ENCODE peak calls at places on chromosomes 4 and X, in nine cellular contexts. M, J, I, G, Y, Z, A, W and T are unnamed samples.

GRCh38 chr4:129131343-129131742 is 35.4 kb downstream of the C4orf33 start:
- DNase-seq in M (no peak), J (no peak), I (no peak), G (no peak), Y (no peak), Z (no peak), A (no peak), W (no peak), T (no peak)

GRCh38 chrX:21151051-21151450 is 223.2 kb upstream of the CNKSR2 start:
- DNase-seq in M (no peak), J (no peak), I (no peak), G (no peak), Y (no peak), Z (no peak), A (no peak), W (no peak), T (no peak)

GRCh38 chrX:107440187-107440586 is 9.3 kb upstream of the FRMPD3 start:
- DNase-seq in M (no peak), J (peak), I (no peak), G (no peak), Y (no peak), Z (no peak), A (no peak), W (no peak), T (no peak)

GRCh38 chr4:152479428-152480026 is 56.4 kb downstream of the FBXW7 start:
- DNase-seq in M (no peak), J (no peak), I (no peak), G (no peak), Y (no peak), Z (no peak), A (peak), W (no peak), T (no peak)

GRCh38 chr4:46594658-46595057 is 204.7 kb upstream of the GABRA2 start:
- DNase-seq in M (no peak), J (no peak), I (no peak), G (no peak), Y (no peak), Z (no peak), A (no peak), W (no peak), T (no peak)

GRCh38 chrX:47186096-47186740 is 7.4 kb upstream of the UBA1 start:
- DNase-seq in M (no peak), J (no peak), I (no peak), G (no peak), Y (no peak), Z (no peak), A (no peak), W (no peak), T (no peak)

GRCh38 chrX:153649178-153649914 is 2.3 kb downstream of the DUSP9 start:
- DNase-seq in M (no peak), J (peak), I (peak), G (peak), Y (peak), Z (peak), A (no peak), W (peak), T (no peak)

GRCh38 chr4:6727081-6727942 is 11.3 kb downstream of the BLOC1S4 start:
- DNase-seq in M (no peak), J (no peak), I (peak), G (no peak), Y (no peak), Z (no peak), A (peak), W (no peak), T (no peak)

GRCh38 chrX:8864151-8864550 is 63.0 kb upstream of the FAM9A start:
- DNase-seq in M (no peak), J (no peak), I (peak), G (peak), Y (no peak), Z (no peak), A (no peak), W (no peak), T (no peak)

GRCh38 chrX:20254712-20255299 is 11.9 kb downstream of the RPS6KA3 start:
- DNase-seq in M (no peak), J (no peak), I (no peak), G (no peak), Y (no peak), Z (no peak), A (peak), W (no peak), T (no peak)

GRCh38 chr4:176778063-176778462 is 14.7 kb downstream of the VEGFC start:
- DNase-seq in M (no peak), J (no peak), I (no peak), G (no peak), Y (no peak), Z (no peak), A (peak), W (no peak), T (no peak)

DNA sequence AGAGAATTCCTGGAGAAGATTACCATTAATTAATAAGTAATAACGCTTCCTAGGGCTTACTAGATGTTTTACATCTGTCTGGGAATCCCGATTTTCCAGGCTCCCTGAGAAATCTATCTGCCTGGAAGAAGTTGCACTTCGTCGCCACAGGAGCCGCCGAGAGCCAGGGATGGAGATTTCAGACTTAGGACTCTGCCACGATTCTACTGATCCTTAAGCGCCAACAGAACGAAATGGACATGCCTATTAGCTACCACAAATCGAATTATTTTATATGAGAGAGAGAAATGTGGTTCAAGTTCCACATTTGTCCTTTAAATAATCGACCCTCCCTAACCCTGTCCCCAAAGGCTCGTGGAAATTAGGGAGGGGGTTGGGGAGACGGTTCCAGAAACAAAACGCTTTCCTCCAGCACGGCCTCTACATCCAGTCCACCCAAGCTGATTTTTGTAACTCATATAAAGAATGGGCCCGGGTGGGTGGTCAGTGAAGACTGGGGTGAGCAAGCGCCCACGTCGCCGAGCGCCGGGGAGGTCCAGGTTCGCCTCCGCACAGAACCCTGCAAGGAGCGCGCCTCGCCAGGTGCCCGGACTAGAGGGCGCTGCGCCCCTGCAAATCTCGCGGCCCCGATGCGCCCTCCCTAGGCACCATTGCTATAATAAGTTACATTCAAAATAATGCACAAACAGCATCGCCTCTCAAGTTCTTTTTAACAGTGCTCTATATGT is 1.9 kb upstream of the FAT1 start:
- DNase-seq in M (peak), J (no peak), I (peak), G (peak), Y (no peak), Z (no peak), A (peak), W (peak), T (no peak)
- TF ChIP-seq CTCF in M (peak), J (no peak), I (peak), G (peak), Y (no peak), Z (no peak), A (peak), W (peak), T (no peak)

GRCh38 chr4:8308856-8309771 is 39.6 kb downstream of the HTRA3 start:
- DNase-seq in M (no peak), J (no peak), I (no peak), G (no peak), Y (no peak), Z (no peak), A (no peak), W (peak), T (no peak)
- TF ChIP-seq CTCF in M (no peak), J (no peak), I (no peak), G (no peak), Y (no peak), Z (no peak), A (no peak), W (no peak), T (no peak)

DNA sequence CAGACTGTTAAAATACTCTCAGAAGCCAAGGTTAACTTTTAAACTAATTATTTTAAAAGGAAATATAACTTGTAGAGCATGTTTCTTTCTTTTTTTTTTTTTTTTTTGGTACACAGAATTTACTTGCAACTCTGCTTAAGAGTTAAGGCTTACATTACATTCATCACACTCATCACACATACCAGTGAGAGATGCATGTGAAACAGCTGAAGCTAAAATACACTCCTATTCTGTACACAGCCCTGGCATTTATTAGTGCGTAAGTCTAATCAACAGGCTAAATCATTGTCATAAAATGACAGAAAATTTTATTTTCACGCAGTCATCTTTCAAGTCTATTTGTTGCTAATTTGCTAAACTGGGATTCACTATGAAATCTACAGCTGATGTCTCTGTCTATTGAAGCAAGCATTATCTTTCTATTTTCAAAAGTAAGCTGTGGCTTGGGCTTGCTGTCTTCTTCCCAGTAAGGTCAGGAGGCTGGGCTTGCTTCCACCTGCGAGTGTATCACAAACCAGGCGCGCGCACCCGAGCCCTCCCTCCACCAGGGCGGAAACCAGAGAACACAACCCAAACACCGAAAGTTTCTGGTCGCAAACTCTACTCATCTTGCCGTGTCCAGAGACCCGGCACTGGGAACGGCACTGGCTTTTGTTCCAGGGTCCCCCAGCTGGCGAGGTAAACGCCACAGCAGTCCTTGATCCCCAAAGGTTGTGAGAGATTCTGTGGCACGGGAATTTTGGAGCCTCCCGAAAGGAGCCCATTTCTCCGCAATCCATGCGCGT is 3.9 kb downstream of the MAML3 start:
- DNase-seq in M (peak), J (peak), I (peak), G (peak), Y (no peak), Z (peak), A (peak), W (peak), T (peak)
- TF ChIP-seq CTCF in M (peak), J (no peak), I (no peak), G (no peak), Y (no peak), Z (no peak), A (peak), W (peak), T (no peak)

GRCh38 chr4:26406346-26406975 is 83.8 kb downstream of the CCKAR start:
- DNase-seq in M (no peak), J (no peak), I (peak), G (no peak), Y (no peak), Z (peak), A (no peak), W (no peak), T (no peak)

GRCh38 chr4:26400140-26400539 is 79.3 kb downstream of the RBPJ start:
- DNase-seq in M (no peak), J (no peak), I (no peak), G (no peak), Y (no peak), Z (no peak), A (no peak), W (no peak), T (no peak)

GRCh38 chr4:26407466-26407865 is 82.8 kb downstream of the CCKAR start:
- DNase-seq in M (no peak), J (no peak), I (no peak), G (no peak), Y (no peak), Z (no peak), A (no peak), W (no peak), T (no peak)

GRCh38 chr4:26402458-26402857 is 81.6 kb downstream of the RBPJ start:
- DNase-seq in M (no peak), J (peak), I (no peak), G (no peak), Y (peak), Z (no peak), A (no peak), W (no peak), T (peak)

DNA sequence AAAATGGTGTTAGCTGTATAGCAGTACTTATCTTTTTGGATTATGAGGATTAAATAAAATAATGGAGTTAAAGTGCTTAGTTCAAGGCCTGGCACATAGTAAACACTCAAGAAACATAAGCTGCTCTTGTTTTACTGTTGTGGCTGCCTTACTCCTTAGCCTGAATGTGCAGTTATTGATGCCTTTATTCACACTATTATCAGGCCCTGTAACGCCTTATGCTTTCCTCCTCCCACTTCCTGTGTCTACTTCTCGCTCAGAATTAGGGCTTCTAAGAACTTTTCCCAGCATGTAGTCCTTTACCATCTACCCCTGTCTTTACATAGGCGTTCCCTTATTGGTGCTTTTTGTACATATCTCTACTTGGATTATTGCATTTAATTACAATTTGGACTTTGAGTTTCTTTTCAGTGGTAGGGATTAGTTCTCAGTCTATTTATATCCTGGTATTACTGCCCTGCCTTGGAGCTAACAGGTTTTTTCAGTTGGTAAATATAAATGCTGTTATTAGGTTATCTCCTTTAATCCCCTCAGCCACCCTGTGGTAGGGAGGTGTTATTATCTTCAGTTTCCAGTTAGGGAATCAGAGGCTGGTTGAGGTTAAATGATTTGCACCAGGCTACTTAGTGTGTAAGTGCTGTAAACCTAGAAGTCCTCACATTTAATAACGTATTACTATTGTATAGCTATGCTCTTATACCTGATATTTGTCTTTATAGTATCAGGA is 83.9 kb downstream of the RBPJ start:
- DNase-seq in M (no peak), J (no peak), I (no peak), G (no peak), Y (no peak), Z (peak), A (no peak), W (no peak), T (no peak)
- TF ChIP-seq CTCF in M (peak), J (peak), I (peak), G (no peak), Y (no peak), Z (peak), A (no peak), W (no peak), T (no peak)

GRCh38 chrX:85851418-85851817 is 195.9 kb downstream of the CHM start:
- DNase-seq in M (peak), J (no peak), I (peak), G (peak), Y (no peak), Z (peak), A (no peak), W (no peak), T (no peak)
- TF ChIP-seq CTCF in M (peak), J (no peak), I (peak), G (no peak), Y (peak), Z (peak), A (peak), W (no peak), T (no peak)